ENCODE peak calls at places on chromosome 14, in four cellular contexts. U is left ventricle myocardium inferior, P is testis, A is psoas muscle. Y is an unnamed sample.

GRCh38 chr14:49950275-49951250 is 57.7 kb downstream of the ARF6 start:
- DNase-seq in U (no peak), P (no peak), A (no peak), Y (no peak)

GRCh38 chr14:92160619-92161018 is 38.9 kb downstream of the CPSF2 start:
- DNase-seq in U (no peak), P (no peak), A (peak), Y (no peak)

GRCh38 chr14:69153848-69154208 is 909 bp upstream of the DCAF5 start:
- DNase-seq in U (peak), P (peak), A (peak), Y (no peak)

GRCh38 chr14:103223818-103224352 is 100.6 kb downstream of the TNFAIP2 start:
- DNase-seq in U (no peak), P (no peak), A (no peak), Y (no peak)

GRCh38 chr14:70934084-70934483 is 26.8 kb downstream of the PCNX1 start:
- DNase-seq in U (no peak), P (no peak), A (no peak), Y (no peak)

GRCh38 chr14:21475767-21476525 is 813 bp downstream of the RAB2B start:
- DNase-seq in U (no peak), P (no peak), A (no peak), Y (no peak)

GRCh38 chr14:61610900-61611299 is 84.4 kb upstream of the HIF1A start:
- DNase-seq in U (no peak), P (no peak), A (no peak), Y (no peak)

GRCh38 chr14:74955229-74955999 is at the start of gene PGF:
- DNase-seq in U (peak), P (peak), A (peak), Y (no peak)

GRCh38 chr14:104214411-104214810 is 76.0 kb downstream of the KIF26A start:
- DNase-seq in U (no peak), P (no peak), A (no peak), Y (no peak)

GRCh38 chr14:72024043-72024407 is 91.8 kb downstream of the RGS6 start:
- DNase-seq in U (no peak), P (peak), A (no peak), Y (no peak)

GRCh38 chr14:104577457-104578301 is 1.9 kb upstream of the C14orf180 start:
- DNase-seq in U (no peak), P (no peak), A (no peak), Y (no peak)

GRCh38 chr14:98952595-98953325 is 319.2 kb downstream of the BCL11B start:
- DNase-seq in U (no peak), P (no peak), A (peak), Y (no peak)

GRCh38 chr14:33457617-33458016 is 493.3 kb downstream of the EGLN3 start:
- DNase-seq in U (no peak), P (no peak), A (no peak), Y (no peak)

GRCh38 chr14:101125313-101125712 is 221.8 kb upstream of the RTL1 start:
- DNase-seq in U (no peak), P (no peak), A (no peak), Y (no peak)

GRCh38 chr14:102986810-102987579 is 64.5 kb downstream of the AMN start:
- DNase-seq in U (no peak), P (no peak), A (no peak), Y (no peak)

GRCh38 chr14:43155924-43156323 is 1351.2 kb downstream of the FSCB start:
- DNase-seq in U (no peak), P (no peak), A (no peak), Y (no peak)

GRCh38 chr14:27236601-27237000 is 638.8 kb upstream of the NOVA1 start:
- DNase-seq in U (no peak), P (no peak), A (no peak), Y (no peak)

DNA sequence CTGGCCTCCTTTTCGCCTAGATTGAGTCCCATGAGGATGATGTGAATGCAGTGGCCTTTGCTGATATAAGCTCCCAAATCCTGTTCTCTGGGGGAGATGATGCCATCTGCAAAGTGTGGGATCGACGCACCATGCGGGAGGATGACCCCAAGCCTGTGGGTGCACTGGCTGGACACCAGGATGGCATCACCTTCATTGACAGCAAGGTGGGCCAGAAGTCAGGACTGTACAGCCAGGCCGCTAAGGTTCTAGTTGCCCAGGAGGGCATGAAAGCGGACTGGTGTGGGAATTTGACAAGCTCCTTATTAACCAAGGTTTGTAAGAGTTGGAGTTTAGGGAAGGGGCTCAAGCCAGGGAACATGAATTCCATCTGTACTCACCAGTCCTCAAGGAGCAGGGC is 4.9 kb upstream of the NRL start:
- DNase-seq in U (no peak), P (no peak), A (no peak), Y (no peak)
- H3K27ac ChIP-seq in U (no peak), P (no peak), A (no peak), Y (no peak)

DNA sequence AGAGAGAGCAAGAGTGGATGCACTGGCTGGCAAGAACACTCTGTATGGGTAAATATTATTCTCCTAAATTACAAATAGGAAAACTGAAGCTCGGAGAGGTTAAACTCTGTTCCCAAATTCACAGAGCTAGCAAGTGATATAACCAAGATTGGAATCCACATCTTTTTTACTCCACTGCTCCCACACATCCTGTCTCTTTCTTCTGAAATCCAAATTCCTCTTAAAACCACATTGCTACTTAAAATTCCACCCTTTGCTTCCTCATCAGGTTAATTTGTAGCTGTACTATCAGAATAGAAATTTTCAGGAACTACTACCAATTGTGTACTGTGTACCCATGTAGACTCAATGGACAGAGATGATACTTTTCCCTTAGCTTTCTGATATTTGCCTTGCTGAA is 74.4 kb downstream of the ARMH4 start:
- DNase-seq in U (no peak), P (no peak), A (no peak), Y (no peak)
- H3K4me3 ChIP-seq in U (no peak), P (no peak), A (no peak), Y (no peak)

GRCh38 chr14:51552768-51553426 is 98.8 kb upstream of the FRMD6 start:
- DNase-seq in U (no peak), P (no peak), A (peak), Y (no peak)

GRCh38 chr14:51554339-51554920 is 97.3 kb upstream of the FRMD6 start:
- DNase-seq in U (no peak), P (no peak), A (no peak), Y (no peak)

GRCh38 chr14:51548187-51548586 is 103.5 kb upstream of the FRMD6 start:
- DNase-seq in U (no peak), P (no peak), A (no peak), Y (no peak)

GRCh38 chr14:51554953-51555352 is 96.8 kb upstream of the FRMD6 start:
- DNase-seq in U (no peak), P (no peak), A (no peak), Y (no peak)

GRCh38 chr14:51552275-51552674 is 99.4 kb upstream of the FRMD6 start:
- DNase-seq in U (no peak), P (no peak), A (no peak), Y (no peak)
- TF ChIP-seq CTCF in U (no peak), P (no peak), A (no peak), Y (no peak)

DNA sequence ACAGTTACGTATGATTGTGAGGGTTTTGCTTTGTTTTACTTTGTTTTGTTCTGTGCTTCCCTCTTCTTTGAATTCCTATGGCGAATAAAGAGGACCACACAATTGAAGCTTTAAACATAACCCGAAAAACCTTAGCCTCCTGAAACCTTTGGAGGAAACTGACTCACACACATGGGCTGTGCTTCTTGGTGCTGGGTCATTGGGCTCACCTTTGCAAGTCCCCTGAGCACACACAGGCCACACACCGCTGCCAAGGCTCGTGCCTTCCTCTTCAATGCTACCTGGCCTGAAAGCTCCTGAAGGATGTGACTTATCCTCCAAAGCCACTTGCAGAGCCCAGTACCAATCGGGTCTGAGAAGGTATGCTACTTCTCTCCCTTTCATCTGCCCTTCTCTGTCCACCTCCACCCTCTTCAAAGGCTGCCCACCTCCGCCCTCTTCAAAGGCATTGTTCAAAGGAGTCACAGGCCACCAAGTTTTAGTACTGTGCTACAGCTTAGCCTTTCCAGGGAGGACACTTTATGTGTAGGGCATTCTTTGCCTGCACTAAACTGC is 114.6 kb downstream of the FOXN3 start:
- DNase-seq in U (no peak), P (no peak), A (no peak), Y (no peak)
- H3K27ac ChIP-seq in U (peak), P (peak), A (peak), Y (peak)

DNA sequence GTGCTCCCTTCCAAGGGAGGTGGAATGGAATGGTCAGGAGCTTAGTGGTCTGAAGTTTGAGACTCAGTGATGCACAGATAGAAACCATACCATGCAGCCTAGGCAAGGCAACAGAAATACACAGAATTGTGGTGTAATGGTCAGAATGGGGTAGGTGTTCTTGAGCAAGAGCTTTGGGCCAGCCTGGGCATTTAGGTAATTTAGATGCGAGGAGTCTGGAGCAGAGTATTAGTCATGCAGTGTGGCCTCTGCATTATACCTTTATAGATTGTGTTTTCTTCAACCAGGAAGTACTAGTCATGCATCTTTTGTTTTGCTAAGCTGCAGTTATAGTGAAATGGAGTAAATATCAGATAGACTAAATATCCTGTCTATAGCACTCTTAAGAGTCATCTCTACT is 118.3 kb downstream of the DAAM1 start:
- DNase-seq in U (no peak), P (no peak), A (no peak), Y (no peak)
- H3K4me3 ChIP-seq in U (no peak), P (no peak), A (no peak), Y (no peak)

GRCh38 chr14:106436310-106436905 is 910.0 kb downstream of the TMEM121 start:
- DNase-seq in U (peak), P (peak), A (no peak), Y (no peak)
- TF ChIP-seq CTCF in U (peak), P (peak), A (peak), Y (no peak)

GRCh38 chr14:37165794-37166193 is 6.6 kb downstream of the SLC25A21 start:
- DNase-seq in U (no peak), P (no peak), A (no peak), Y (no peak)
- H3K27ac ChIP-seq in U (no peak), P (no peak), A (no peak), Y (no peak)

GRCh38 chr14:30558362-30558674 is 640 bp upstream of the G2E3 start:
- DNase-seq in U (no peak), P (no peak), A (no peak), Y (no peak)
- H3K4me3 ChIP-seq in U (peak), P (peak), A (peak), Y (peak)

GRCh38 chr14:37903561-37904191 is 304.0 kb upstream of the SSTR1 start:
- DNase-seq in U (no peak), P (no peak), A (no peak), Y (no peak)
- TF ChIP-seq CTCF in U (peak), P (peak), A (peak), Y (peak)

GRCh38 chr14:64444984-64445845 is 20.1 kb upstream of the AKAP5 start:
- DNase-seq in U (no peak), P (peak), A (no peak), Y (no peak)
- H3K27ac ChIP-seq in U (no peak), P (no peak), A (peak), Y (peak)

Y was measured in coronary artery.